ENCODE peak calls at places on chromosomes 2 and 18, in five cellular contexts. One of them, this sample, is unnamed.

GRCh38 chr18:71134122-71134521 is 845.3 kb downstream of the SOCS6 start:
- DNase-seq in mammary epithelial cell: no peak
- DNase-seq in stimulated activated CD4-positive, alpha-beta T cell treated with anti-CD3 and anti-CD28 coated beads, Interleukin-4, amount 100 ng/mL, for 48 hours: no peak
- DNase-seq in T-helper 2 cell: no peak
- DNase-seq in CD8-positive, alpha-beta memory T cell: no peak
- DNase-seq in this sample: no peak

GRCh38 chr2:216633616-216634316 is 546 bp downstream of the IGFBP2 start:
- DNase-seq in CD8-positive, alpha-beta memory T cell: no peak
- DNase-seq in T-helper 2 cell: no peak
- DNase-seq in mammary epithelial cell: peak; percentile 42
- DNase-seq in stimulated activated CD4-positive, alpha-beta T cell treated with anti-CD3 and anti-CD28 coated beads, Interleukin-4, amount 100 ng/mL, for 48 hours: no peak
- DNase-seq in this sample: no peak

GRCh38 chr2:237859533-237860272 is at the start of gene RAMP1:
- DNase-seq in mammary epithelial cell: no peak
- DNase-seq in CD8-positive, alpha-beta memory T cell: no peak
- DNase-seq in T-helper 2 cell: no peak
- DNase-seq in stimulated activated CD4-positive, alpha-beta T cell treated with anti-CD3 and anti-CD28 coated beads, Interleukin-4, amount 100 ng/mL, for 48 hours: peak; percentile 9
- DNase-seq in this sample: no peak

GRCh38 chr2:46299365-46300263 is 2.4 kb downstream of the EPAS1 start:
- DNase-seq in mammary epithelial cell: peak; percentile 79
- DNase-seq in T-helper 2 cell: no peak
- DNase-seq in stimulated activated CD4-positive, alpha-beta T cell treated with anti-CD3 and anti-CD28 coated beads, Interleukin-4, amount 100 ng/mL, for 48 hours: no peak
- DNase-seq in CD8-positive, alpha-beta memory T cell: no peak
- DNase-seq in this sample: no peak

GRCh38 chr18:23871410-23871809 is 143.1 kb upstream of the TTC39C start:
- DNase-seq in mammary epithelial cell: peak; percentile 99
- DNase-seq in T-helper 2 cell: peak; percentile 43
- DNase-seq in stimulated activated CD4-positive, alpha-beta T cell treated with anti-CD3 and anti-CD28 coated beads, Interleukin-4, amount 100 ng/mL, for 48 hours: no peak
- DNase-seq in CD8-positive, alpha-beta memory T cell: peak; percentile 71
- DNase-seq in this sample: no peak

GRCh38 chr2:163732718-163733117 is 3.1 kb downstream of the FIGN start:
- DNase-seq in mammary epithelial cell: no peak
- DNase-seq in CD8-positive, alpha-beta memory T cell: no peak
- DNase-seq in T-helper 2 cell: no peak
- DNase-seq in stimulated activated CD4-positive, alpha-beta T cell treated with anti-CD3 and anti-CD28 coated beads, Interleukin-4, amount 100 ng/mL, for 48 hours: no peak
- DNase-seq in this sample: no peak

GRCh38 chr2:8583400-8584173 is 98.3 kb upstream of the ID2 start:
- DNase-seq in T-helper 2 cell: peak; percentile 36
- DNase-seq in CD8-positive, alpha-beta memory T cell: peak; percentile 70
- DNase-seq in mammary epithelial cell: no peak
- DNase-seq in stimulated activated CD4-positive, alpha-beta T cell treated with anti-CD3 and anti-CD28 coated beads, Interleukin-4, amount 100 ng/mL, for 48 hours: peak; percentile 78
- DNase-seq in this sample: peak; percentile 96

GRCh38 chr2:82320296-82320695 is 2015.7 kb upstream of the LRRTM1 start:
- DNase-seq in mammary epithelial cell: no peak
- DNase-seq in CD8-positive, alpha-beta memory T cell: no peak
- DNase-seq in T-helper 2 cell: no peak
- DNase-seq in stimulated activated CD4-positive, alpha-beta T cell treated with anti-CD3 and anti-CD28 coated beads, Interleukin-4, amount 100 ng/mL, for 48 hours: no peak
- DNase-seq in this sample: no peak

GRCh38 chr2:135903650-135904049 is 27.4 kb upstream of the MCM6 start:
- DNase-seq in T-helper 2 cell: no peak
- DNase-seq in CD8-positive, alpha-beta memory T cell: no peak
- DNase-seq in stimulated activated CD4-positive, alpha-beta T cell treated with anti-CD3 and anti-CD28 coated beads, Interleukin-4, amount 100 ng/mL, for 48 hours: no peak
- DNase-seq in mammary epithelial cell: no peak
- DNase-seq in this sample: no peak

GRCh38 chr2:191578031-191578430 is 99.9 kb upstream of the NABP1 start:
- DNase-seq in T-helper 2 cell: no peak
- DNase-seq in stimulated activated CD4-positive, alpha-beta T cell treated with anti-CD3 and anti-CD28 coated beads, Interleukin-4, amount 100 ng/mL, for 48 hours: no peak
- DNase-seq in mammary epithelial cell: peak; percentile 25
- DNase-seq in CD8-positive, alpha-beta memory T cell: no peak
- DNase-seq in this sample: no peak

GRCh38 chr18:55587341-55588000 is 521 bp downstream of the TCF4 start:
- DNase-seq in T-helper 2 cell: no peak
- DNase-seq in mammary epithelial cell: peak; percentile 12
- DNase-seq in stimulated activated CD4-positive, alpha-beta T cell treated with anti-CD3 and anti-CD28 coated beads, Interleukin-4, amount 100 ng/mL, for 48 hours: peak; percentile 0
- DNase-seq in CD8-positive, alpha-beta memory T cell: no peak
- DNase-seq in this sample: no peak

GRCh38 chr2:171134624-171135230 is 26.0 kb downstream of the TLK1 start:
- DNase-seq in T-helper 2 cell: no peak
- DNase-seq in stimulated activated CD4-positive, alpha-beta T cell treated with anti-CD3 and anti-CD28 coated beads, Interleukin-4, amount 100 ng/mL, for 48 hours: no peak
- DNase-seq in CD8-positive, alpha-beta memory T cell: no peak
- DNase-seq in mammary epithelial cell: no peak
- DNase-seq in this sample: no peak

GRCh38 chr2:24048662-24049484 is 668 bp upstream of the FKBP1B start:
- DNase-seq in stimulated activated CD4-positive, alpha-beta T cell treated with anti-CD3 and anti-CD28 coated beads, Interleukin-4, amount 100 ng/mL, for 48 hours: no peak
- DNase-seq in CD8-positive, alpha-beta memory T cell: no peak
- DNase-seq in mammary epithelial cell: peak; percentile 6
- DNase-seq in T-helper 2 cell: no peak
- DNase-seq in this sample: peak; percentile 51

GRCh38 chr18:76167440-76167839 is 327.6 kb downstream of the ZNF516 start:
- DNase-seq in T-helper 2 cell: no peak
- DNase-seq in CD8-positive, alpha-beta memory T cell: no peak
- DNase-seq in stimulated activated CD4-positive, alpha-beta T cell treated with anti-CD3 and anti-CD28 coated beads, Interleukin-4, amount 100 ng/mL, for 48 hours: no peak
- DNase-seq in mammary epithelial cell: peak; percentile 59
- DNase-seq in this sample: no peak

GRCh38 chr2:33488178-33488690 is 11.8 kb downstream of the RASGRP3 start:
- DNase-seq in T-helper 2 cell: no peak
- DNase-seq in CD8-positive, alpha-beta memory T cell: no peak
- DNase-seq in stimulated activated CD4-positive, alpha-beta T cell treated with anti-CD3 and anti-CD28 coated beads, Interleukin-4, amount 100 ng/mL, for 48 hours: no peak
- DNase-seq in mammary epithelial cell: no peak
- DNase-seq in this sample: no peak

GRCh38 chr2:239607795-239608171 is 207.0 kb upstream of the HDAC4 start:
- DNase-seq in CD8-positive, alpha-beta memory T cell: no peak
- DNase-seq in mammary epithelial cell: no peak
- DNase-seq in stimulated activated CD4-positive, alpha-beta T cell treated with anti-CD3 and anti-CD28 coated beads, Interleukin-4, amount 100 ng/mL, for 48 hours: no peak
- DNase-seq in T-helper 2 cell: no peak
- DNase-seq in this sample: no peak

GRCh38 chr18:4096501-4096900 is 358.6 kb downstream of the DLGAP1 start:
- DNase-seq in CD8-positive, alpha-beta memory T cell: no peak
- DNase-seq in T-helper 2 cell: no peak
- DNase-seq in mammary epithelial cell: peak; percentile 14
- DNase-seq in stimulated activated CD4-positive, alpha-beta T cell treated with anti-CD3 and anti-CD28 coated beads, Interleukin-4, amount 100 ng/mL, for 48 hours: no peak
- DNase-seq in this sample: no peak

GRCh38 chr2:33529771-33530481 is 53.5 kb downstream of the RASGRP3 start:
- DNase-seq in stimulated activated CD4-positive, alpha-beta T cell treated with anti-CD3 and anti-CD28 coated beads, Interleukin-4, amount 100 ng/mL, for 48 hours: no peak
- DNase-seq in mammary epithelial cell: peak; percentile 77
- DNase-seq in T-helper 2 cell: no peak
- DNase-seq in CD8-positive, alpha-beta memory T cell: no peak
- DNase-seq in this sample: no peak

GRCh38 chr2:226984461-226985226 is 148.8 kb downstream of the RHBDD1 start:
- DNase-seq in T-helper 2 cell: no peak
- DNase-seq in CD8-positive, alpha-beta memory T cell: no peak
- DNase-seq in mammary epithelial cell: no peak
- DNase-seq in stimulated activated CD4-positive, alpha-beta T cell treated with anti-CD3 and anti-CD28 coated beads, Interleukin-4, amount 100 ng/mL, for 48 hours: no peak
- DNase-seq in this sample: no peak

GRCh38 chr2:241615522-241616052 is 21.4 kb downstream of the THAP4 start:
- DNase-seq in stimulated activated CD4-positive, alpha-beta T cell treated with anti-CD3 and anti-CD28 coated beads, Interleukin-4, amount 100 ng/mL, for 48 hours: no peak
- DNase-seq in T-helper 2 cell: no peak
- DNase-seq in CD8-positive, alpha-beta memory T cell: no peak
- DNase-seq in mammary epithelial cell: no peak
- DNase-seq in this sample: no peak

GRCh38 chr2:30677861-30678385 is 129.3 kb downstream of the CAPN13 start:
- DNase-seq in CD8-positive, alpha-beta memory T cell: no peak
- DNase-seq in T-helper 2 cell: no peak
- DNase-seq in stimulated activated CD4-positive, alpha-beta T cell treated with anti-CD3 and anti-CD28 coated beads, Interleukin-4, amount 100 ng/mL, for 48 hours: no peak
- DNase-seq in mammary epithelial cell: no peak
- DNase-seq in this sample: no peak

GRCh38 chr2:46275995-46276394 is 21.2 kb upstream of the EPAS1 start:
- DNase-seq in mammary epithelial cell: no peak
- DNase-seq in CD8-positive, alpha-beta memory T cell: no peak
- DNase-seq in T-helper 2 cell: no peak
- DNase-seq in stimulated activated CD4-positive, alpha-beta T cell treated with anti-CD3 and anti-CD28 coated beads, Interleukin-4, amount 100 ng/mL, for 48 hours: no peak
- DNase-seq in this sample: no peak

GRCh38 chr18:23428821-23429220 is 24.3 kb upstream of the RIOK3 start:
- DNase-seq in stimulated activated CD4-positive, alpha-beta T cell treated with anti-CD3 and anti-CD28 coated beads, Interleukin-4, amount 100 ng/mL, for 48 hours: no peak
- DNase-seq in mammary epithelial cell: no peak
- DNase-seq in T-helper 2 cell: no peak
- DNase-seq in CD8-positive, alpha-beta memory T cell: no peak
- DNase-seq in this sample: no peak

GRCh38 chr18:35481960-35482366 is 15.8 kb downstream of the INO80C start:
- DNase-seq in stimulated activated CD4-positive, alpha-beta T cell treated with anti-CD3 and anti-CD28 coated beads, Interleukin-4, amount 100 ng/mL, for 48 hours: no peak
- DNase-seq in CD8-positive, alpha-beta memory T cell: no peak
- DNase-seq in mammary epithelial cell: no peak
- DNase-seq in T-helper 2 cell: no peak
- DNase-seq in this sample: no peak

GRCh38 chr2:45128580-45128997 is 119.3 kb upstream of the SIX2 start:
- DNase-seq in mammary epithelial cell: peak; percentile 77
- DNase-seq in T-helper 2 cell: no peak
- DNase-seq in stimulated activated CD4-positive, alpha-beta T cell treated with anti-CD3 and anti-CD28 coated beads, Interleukin-4, amount 100 ng/mL, for 48 hours: no peak
- DNase-seq in CD8-positive, alpha-beta memory T cell: no peak
- DNase-seq in this sample: no peak

GRCh38 chr2:62333961-62334360 is 138.0 kb downstream of the B3GNT2 start:
- DNase-seq in mammary epithelial cell: no peak
- DNase-seq in T-helper 2 cell: no peak
- DNase-seq in CD8-positive, alpha-beta memory T cell: no peak
- DNase-seq in stimulated activated CD4-positive, alpha-beta T cell treated with anti-CD3 and anti-CD28 coated beads, Interleukin-4, amount 100 ng/mL, for 48 hours: no peak
- DNase-seq in this sample: no peak

GRCh38 chr2:55581435-55581834 is 36.0 kb downstream of the PPP4R3B start:
- DNase-seq in T-helper 2 cell: no peak
- DNase-seq in CD8-positive, alpha-beta memory T cell: no peak
- DNase-seq in stimulated activated CD4-positive, alpha-beta T cell treated with anti-CD3 and anti-CD28 coated beads, Interleukin-4, amount 100 ng/mL, for 48 hours: no peak
- DNase-seq in mammary epithelial cell: no peak
- DNase-seq in this sample: peak; percentile 14

This sample was measured in CMK.